ENCODE peak calls at places on chromosomes 2 and 18, in eight cellular contexts. O is cardiac fibroblast, R is A549, H is left ventricle myocardium inferior, U is breast epithelium, T is AG04449, M is spleen, K is fibroblast of lung. D is an unnamed sample.
A peak's percentile ranks its signal among the peaks of the same experiment; 100 is the strongest.

GRCh38 chr18:39675358-39675757 is 2109.8 kb upstream of the CELF4 start:
- DNase-seq in O (peak; percentile 72), R (no peak), H (no peak), U (no peak), T (peak; percentile 12), M (no peak), K (peak; percentile 63), D (peak; percentile 3)

GRCh38 chr2:13050764-13051163 is 334.0 kb downstream of the TRIB2 start:
- DNase-seq in O (peak; percentile 6), R (no peak), H (no peak), U (no peak), T (no peak), M (no peak), K (peak; percentile 80), D (no peak)

GRCh38 chr18:64111950-64112349 is 36.9 kb downstream of the LINC00305 start:
- DNase-seq in O (no peak), R (no peak), H (no peak), U (no peak), T (no peak), M (no peak), K (no peak), D (no peak)

GRCh38 chr2:66957198-66957597 is 439.9 kb upstream of the ETAA1 start:
- DNase-seq in O (peak; percentile 23), R (no peak), H (no peak), U (no peak), T (no peak), M (no peak), K (peak; percentile 74), D (no peak)

GRCh38 chr2:236051803-236052202 is 116.4 kb downstream of the GBX2 start:
- DNase-seq in O (no peak), R (no peak), H (no peak), U (no peak), T (no peak), M (no peak), K (no peak), D (no peak)

GRCh38 chr2:218398437-218399390 is 954 bp upstream of the CTDSP1 start:
- DNase-seq in O (peak; percentile 88), R (peak; percentile 41), H (peak; percentile 89), U (peak; percentile 80), T (no peak), M (peak; percentile 96), K (peak; percentile 73), D (no peak)

GRCh38 chr2:110688594-110689091 is 10.8 kb upstream of the BUB1 start:
- DNase-seq in O (no peak), R (no peak), H (no peak), U (no peak), T (no peak), M (no peak), K (no peak), D (no peak)

GRCh38 chr2:82316573-82317371 is 2012.2 kb upstream of the LRRTM1 start:
- DNase-seq in O (peak; percentile 0), R (no peak), H (no peak), U (no peak), T (no peak), M (no peak), K (peak; percentile 5), D (no peak)

GRCh38 chr2:196316050-196316430 is 144.7 kb upstream of the STK17B start:
- DNase-seq in O (no peak), R (no peak), H (no peak), U (no peak), T (no peak), M (no peak), K (peak; percentile 22), D (no peak)

GRCh38 chr2:37281916-37282315 is 42.7 kb downstream of the PRKD3 start:
- DNase-seq in O (no peak), R (no peak), H (no peak), U (no peak), T (no peak), M (no peak), K (no peak), D (no peak)

GRCh38 chr18:303578-303977 is 35.7 kb upstream of the THOC1 start:
- DNase-seq in O (no peak), R (no peak), H (no peak), U (no peak), T (no peak), M (no peak), K (no peak), D (no peak)

GRCh38 chr2:188902906-188903305 is 71.3 kb upstream of the COL3A1 start:
- DNase-seq in O (peak; percentile 80), R (no peak), H (no peak), U (no peak), T (no peak), M (no peak), K (peak; percentile 57), D (peak; percentile 23)

GRCh38 chr18:79917351-79918088 is 33.9 kb downstream of the SLC66A2 start:
- DNase-seq in O (no peak), R (no peak), H (no peak), U (peak; percentile 14), T (no peak), M (peak; percentile 68), K (no peak), D (no peak)

GRCh38 chr18:21489119-21489750 is 111.3 kb downstream of the ESCO1 start:
- DNase-seq in O (peak; percentile 75), R (peak; percentile 36), H (no peak), U (no peak), T (peak; percentile 9), M (no peak), K (peak; percentile 72), D (peak; percentile 13)

GRCh38 chr2:181575650-181576025 is 81.3 kb downstream of the CERKL start:
- DNase-seq in O (no peak), R (no peak), H (no peak), U (no peak), T (no peak), M (no peak), K (no peak), D (no peak)

GRCh38 chr2:222835142-222835822 is 25.6 kb upstream of the ACSL3 start:
- DNase-seq in O (no peak), R (no peak), H (no peak), U (no peak), T (no peak), M (no peak), K (no peak), D (no peak)

GRCh38 chr18:23723121-23723520 is 33.9 kb downstream of the LAMA3 start:
- DNase-seq in O (peak; percentile 54), R (no peak), H (no peak), U (no peak), T (peak; percentile 79), M (no peak), K (no peak), D (no peak)

GRCh38 chr2:173854840-173855239 is 110.3 kb downstream of the SP3 start:
- DNase-seq in O (peak; percentile 28), R (peak; percentile 9), H (no peak), U (no peak), T (peak; percentile 10), M (no peak), K (peak; percentile 62), D (no peak)

GRCh38 chr2:231395188-231396057 is at the start of gene B3GNT7:
- DNase-seq in O (no peak), R (no peak), H (no peak), U (no peak), T (no peak), M (no peak), K (no peak), D (no peak)

GRCh38 chr2:209936106-209936663 is 66.3 kb upstream of the RPE start:
- DNase-seq in O (no peak), R (no peak), H (no peak), U (no peak), T (no peak), M (no peak), K (peak; percentile 43), D (no peak)

GRCh38 chr2:42569883-42570282 is 1.5 kb downstream of the MTA3 start:
- DNase-seq in O (peak; percentile 8), R (no peak), H (no peak), U (no peak), T (no peak), M (no peak), K (no peak), D (no peak)

GRCh38 chr2:64638502-64639120 is 15.1 kb downstream of the SERTAD2 start:
- DNase-seq in O (no peak), R (no peak), H (no peak), U (no peak), T (no peak), M (no peak), K (no peak), D (no peak)

GRCh38 chr2:102187191-102188150 is 648 bp downstream of the IL1RL2 start:
- DNase-seq in O (peak; percentile 61), R (no peak), H (peak; percentile 57), U (no peak), T (no peak), M (peak; percentile 84), K (peak; percentile 59), D (no peak)
- TF ChIP-seq CTCF in O (peak; percentile 53), R (no peak), H (peak; percentile 53), U (peak; percentile 27), T (peak; percentile 46), M (peak; percentile 49), K (peak; percentile 53), D (peak; percentile 52)

DNA sequence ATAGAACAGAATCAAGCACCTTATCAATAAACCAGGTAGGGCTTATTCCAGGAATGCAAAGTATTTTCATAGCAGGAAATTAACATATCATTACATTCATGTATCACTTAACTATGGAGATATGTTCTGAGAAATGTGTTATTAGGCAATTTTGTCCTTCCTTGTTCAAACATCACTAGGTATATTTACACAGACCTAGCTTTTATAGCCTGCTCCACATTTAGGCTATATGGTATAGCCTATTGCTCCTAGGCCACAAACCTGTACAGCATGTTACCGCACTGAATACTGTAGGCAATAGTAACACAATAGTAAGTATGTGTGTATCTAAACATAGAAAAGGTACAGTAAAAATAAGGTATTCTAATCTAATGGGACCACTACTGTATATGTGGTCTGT is 82.8 kb upstream of the KCTD1 start:
- DNase-seq in O (no peak), R (no peak), H (no peak), U (no peak), T (no peak), M (no peak), K (no peak), D (no peak)
- H3K4me3 ChIP-seq in O (no peak overlapping the region), R (no peak overlapping the region), H (no peak overlapping the region), U (no peak overlapping the region), T (no peak overlapping the region), M (no peak overlapping the region), K (no peak overlapping the region), D (no peak overlapping the region)

GRCh38 chr2:107383706-107384105 is 443.0 kb upstream of the RGPD4 start:
- DNase-seq in O (no peak), R (no peak), H (no peak), U (no peak), T (no peak), M (no peak), K (no peak), D (no peak)

GRCh38 chr2:107376910-107377309 is 449.8 kb upstream of the RGPD4 start:
- DNase-seq in O (no peak), R (no peak), H (no peak), U (no peak), T (no peak), M (no peak), K (no peak), D (no peak)

GRCh38 chr2:107384426-107384825 is 442.3 kb upstream of the RGPD4 start:
- DNase-seq in O (no peak), R (no peak), H (no peak), U (no peak), T (no peak), M (no peak), K (no peak), D (no peak)

GRCh38 chr2:107380912-107381311 is 445.8 kb upstream of the RGPD4 start:
- DNase-seq in O (no peak), R (no peak), H (no peak), U (no peak), T (no peak), M (no peak), K (no peak), D (no peak)
- TF ChIP-seq CTCF in O (no peak), R (no peak), H (no peak), U (no peak), T (no peak), M (no peak), K (no peak), D (no peak)

GRCh38 chr2:138491495-138491862 is 10.1 kb upstream of the SPOPL start:
- DNase-seq in O (no peak), R (no peak), H (no peak), U (no peak), T (no peak), M (no peak), K (no peak), D (no peak)
- H3K4me3 ChIP-seq in O (no peak overlapping the region), R (no peak overlapping the region), H (no peak overlapping the region), U (no peak overlapping the region), T (no peak overlapping the region), M (no peak overlapping the region), K (no peak overlapping the region), D (no peak overlapping the region)